ENCODE peak calls at places on chromosomes 12 and 14, in six cellular contexts. U is PC-3, B is heart left ventricle, A is T-helper 17 cell, R is gastrocnemius medialis, L is right lobe of liver. S is an unnamed sample.

GRCh38 chr12:101969-102878 is 35.7 kb downstream of the IQSEC3 start:
- ATAC-seq in A (no peak), R (no peak), U (no peak), B (no peak), L (no peak), S (no peak)

GRCh38 chr14:75005357-75005756 is 2.6 kb downstream of the EIF2B2 start:
- ATAC-seq in L (no peak), R (no peak), A (no peak), U (no peak), B (no peak), S (peak)

GRCh38 chr12:128920468-128920867 is 67.2 kb downstream of the GLT1D1 start:
- ATAC-seq in R (peak), U (no peak), L (peak), A (no peak), B (peak), S (peak)

GRCh38 chr12:84804691-84805473 is 107.7 kb downstream of the SLC6A15 start:
- ATAC-seq in R (no peak), A (no peak), L (no peak), B (no peak), U (no peak), S (no peak)

GRCh38 chr14:103061482-103061976 is 4.2 kb upstream of the CDC42BPB start:
- ATAC-seq in U (no peak), R (no peak), L (no peak), B (no peak), A (no peak), S (no peak)

GRCh38 chr14:82500222-82500621 is 966.6 kb upstream of the SEL1L start:
- ATAC-seq in A (no peak), L (no peak), R (no peak), U (no peak), B (no peak), S (no peak)

GRCh38 chr14:33435911-33436310 is 497.2 kb downstream of the NPAS3 start:
- ATAC-seq in L (no peak), A (no peak), R (no peak), B (no peak), U (peak), S (peak)

GRCh38 chr12:40013847-40014246 is 92.0 kb downstream of the SLC2A13 start:
- ATAC-seq in B (no peak), A (no peak), L (no peak), U (no peak), R (no peak), S (no peak)

GRCh38 chr12:98259667-98260066 is 255.7 kb upstream of the TMPO start:
- ATAC-seq in L (no peak), R (no peak), B (no peak), A (no peak), U (no peak), S (no peak)

S was measured in esophagus mucosa.